ENCODE peak calls at places on chromosomes 1 and 21, in five cellular contexts. M is GM20000, W is CD14-positive monocyte, P is cardiac muscle cell, Z is prostate gland. B is an unnamed sample.

GRCh38 chr21:45935628-45936027 is 45.9 kb upstream of the COL6A1 start:
- DNase-seq in Z (no peak), P (peak), M (no peak), W (no peak), B (no peak)

GRCh38 chr1:28193701-28194161 is 17.2 kb upstream of the PTAFR start:
- DNase-seq in Z (no peak), W (no peak), M (no peak), P (no peak), B (no peak)

GRCh38 chr1:214551436-214552173 is at the start of gene PTPN14:
- DNase-seq in Z (peak), M (peak), W (no peak), P (peak), B (no peak)

GRCh38 chr1:166145496-166145895 is 21.3 kb downstream of the FAM78B start:
- DNase-seq in M (no peak), P (no peak), W (no peak), Z (no peak), B (no peak)

GRCh38 chr1:27592191-27592590 is 11.8 kb downstream of the AHDC1 start:
- DNase-seq in P (no peak), M (no peak), Z (no peak), W (no peak), B (no peak)

GRCh38 chr1:218917646-218918045 is 256.0 kb upstream of the LYPLAL1 start:
- DNase-seq in P (no peak), Z (no peak), W (no peak), M (no peak), B (no peak)

GRCh38 chr1:29166291-29166878 is 15.3 kb downstream of the SRSF4 start:
- DNase-seq in W (no peak), M (no peak), P (no peak), Z (no peak), B (no peak)

GRCh38 chr1:147919881-147920280 is 8.3 kb upstream of the GPR89B start:
- DNase-seq in Z (no peak), P (no peak), M (no peak), W (no peak), B (no peak)

GRCh38 chr1:179953974-179954493 is 576 bp upstream of the CEP350 start:
- DNase-seq in Z (no peak), W (peak), P (no peak), M (peak), B (no peak)

GRCh38 chr1:109446236-109446635 is 20.0 kb upstream of the PSMA5 start:
- DNase-seq in M (no peak), Z (no peak), P (no peak), W (no peak), B (no peak)

GRCh38 chr1:225460021-225460736 is 32.3 kb upstream of the LBR start:
- DNase-seq in Z (no peak), M (no peak), P (no peak), W (no peak), B (no peak)

GRCh38 chr1:235917267-235917811 is 50.6 kb upstream of the LYST start:
- DNase-seq in W (peak), P (no peak), Z (peak), M (peak), B (no peak)

DNA sequence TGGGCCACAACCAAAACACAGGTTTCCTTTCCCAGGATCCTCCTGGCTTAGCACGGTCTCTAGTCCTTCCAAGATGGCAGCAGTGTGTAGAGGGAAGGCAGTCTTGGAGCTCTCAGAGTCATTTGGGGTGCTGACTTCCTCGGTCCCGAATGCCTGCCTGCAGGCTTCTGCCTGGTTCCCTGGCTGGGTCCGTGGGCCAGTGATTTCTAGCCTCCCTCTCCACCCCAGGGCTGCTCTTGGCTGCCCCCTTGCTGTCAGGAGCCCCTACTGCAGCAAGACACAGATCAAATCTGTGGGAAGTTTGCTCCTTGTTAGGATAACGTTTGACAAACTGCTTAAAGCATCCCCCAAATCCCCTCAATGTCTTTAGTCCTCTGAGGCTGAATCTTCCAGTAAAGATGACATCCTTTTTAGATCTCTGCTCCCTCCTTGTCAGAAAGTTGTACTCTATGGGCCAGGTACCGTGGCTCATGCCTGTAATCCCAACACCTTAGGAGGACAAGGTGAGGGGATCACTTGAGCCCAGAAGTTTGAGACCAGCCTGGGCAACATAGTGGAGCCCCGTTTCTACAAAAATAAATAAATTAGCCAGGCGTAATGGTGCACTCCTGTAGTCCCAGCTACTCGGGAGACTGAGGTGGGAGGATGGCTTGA is 272.5 kb downstream of the RRAGC start:
- DNase-seq in W (no peak), P (peak), M (peak), Z (no peak), B (peak)
- TF ChIP-seq CTCF in W (peak), P (peak), M (peak), Z (peak), B (peak)

GRCh38 chr21:20998456-20998789 is 214 bp downstream of the NCAM2 start:
- DNase-seq in P (no peak), W (no peak), M (no peak), Z (no peak), B (no peak)

GRCh38 chr21:20998886-20999285 is 677 bp downstream of the NCAM2 start:
- DNase-seq in M (no peak), Z (no peak), P (no peak), W (no peak), B (no peak)

GRCh38 chr21:21000576-21001175 is 2.5 kb downstream of the NCAM2 start:
- DNase-seq in W (no peak), P (no peak), M (no peak), Z (no peak), B (no peak)

GRCh38 chr21:20997633-20998455 is at the start of gene NCAM2:
- DNase-seq in P (peak), W (peak), Z (peak), M (peak), B (peak)

DNA sequence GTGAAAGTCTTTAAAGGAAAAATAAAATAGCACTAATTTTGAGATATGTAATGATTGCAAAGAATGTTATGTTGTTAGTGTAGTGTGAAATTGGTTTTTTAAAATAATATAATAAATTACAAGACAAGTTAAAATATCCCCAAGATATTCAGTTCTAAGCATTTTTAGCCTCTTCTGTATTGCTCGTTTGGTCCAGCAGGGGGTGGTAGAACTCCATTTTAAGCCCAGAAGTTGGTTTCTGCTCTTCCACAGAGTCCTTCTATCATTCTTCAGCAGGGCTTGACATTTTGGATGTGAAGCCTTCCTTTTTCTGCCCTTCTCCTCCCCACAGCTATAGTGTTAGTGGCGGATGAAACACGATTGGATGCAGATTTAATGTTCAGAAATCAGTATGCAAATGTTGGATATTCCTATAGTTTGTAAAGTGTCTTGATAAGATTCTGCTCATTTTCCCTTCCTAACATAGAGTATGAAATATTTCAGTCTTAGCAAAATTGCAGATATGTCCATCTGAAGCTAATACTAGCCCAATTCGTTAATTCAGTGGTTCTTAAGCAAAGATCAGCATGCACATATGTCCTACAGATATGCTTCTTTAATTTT is 1.5 kb downstream of the NCAM2 start:
- DNase-seq in P (peak), Z (no peak), M (peak), W (no peak), B (peak)
- TF ChIP-seq CTCF in P (peak), Z (peak), M (peak), W (peak), B (peak)

DNA sequence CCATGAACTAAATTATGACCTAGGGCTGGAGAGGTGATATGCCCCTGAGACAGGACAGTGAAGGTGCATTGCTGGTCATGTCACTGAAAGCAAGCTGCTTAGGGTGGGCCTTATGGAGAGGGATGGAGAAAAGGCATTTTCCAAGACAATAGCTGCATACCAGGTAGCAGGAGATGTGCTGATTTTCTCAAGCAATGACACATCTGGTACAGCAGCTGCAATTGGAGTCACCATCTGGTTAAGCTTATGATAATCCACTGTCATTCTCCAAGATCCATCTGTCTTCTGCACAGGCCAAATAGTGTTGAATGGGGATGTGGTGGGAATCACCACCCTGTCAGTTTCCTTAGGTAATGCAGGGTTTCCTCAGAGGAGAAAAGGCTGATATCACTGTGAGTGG is 54.6 kb downstream of the ADSS2 start:
- DNase-seq in Z (no peak), W (no peak), P (no peak), M (no peak), B (no peak)
- TF ChIP-seq CTCF in Z (no peak), W (no peak), P (no peak), M (no peak), B (no peak)

GRCh38 chr1:190436615-190437014 is 41.0 kb downstream of the BRINP3 start:
- DNase-seq in P (no peak), W (no peak), M (peak), Z (no peak), B (no peak)
- TF ChIP-seq CTCF in P (peak), W (no peak), M (no peak), Z (no peak), B (no peak)

DNA sequence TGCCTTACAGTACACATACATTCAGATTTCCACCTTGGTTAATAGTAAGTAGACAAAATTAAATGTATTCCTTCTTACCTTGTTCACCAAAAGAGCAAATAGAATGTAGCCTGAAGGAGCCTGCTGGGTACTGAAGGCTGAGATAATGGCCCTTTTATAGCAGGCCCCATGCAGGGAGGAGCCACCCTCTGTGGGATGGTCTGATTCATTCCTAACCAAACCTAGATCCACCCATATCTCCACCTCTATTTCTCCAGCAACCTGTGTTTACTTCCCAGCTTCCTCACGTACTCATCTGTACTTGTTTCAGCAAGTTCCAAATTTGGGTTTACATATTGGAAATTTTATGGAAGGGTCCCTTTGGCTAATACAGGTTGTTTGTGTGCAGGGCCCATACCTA is at the start of gene FLG:
- DNase-seq in W (no peak), M (no peak), Z (no peak), P (no peak), B (no peak)
- TF ChIP-seq CTCF in W (no peak), M (no peak), Z (no peak), P (no peak), B (no peak)

GRCh38 chr21:35616090-35616489 is 444.2 kb downstream of the SETD4 start:
- DNase-seq in W (no peak), M (no peak), Z (no peak), P (no peak), B (no peak)
- TF ChIP-seq CTCF in W (peak), M (peak), Z (peak), P (peak), B (peak)

B was measured in dorsolateral prefrontal cortex.